ENCODE peak calls at places on chromosomes 11 and 22, in ten cellular contexts. N is CD8-positive, alpha-beta T cell; A is keratinocyte; M is psoas muscle; H is uterus; R is esophagus squamous epithelium; G is IMR-90; E is testis; U is transverse colon; D is hepatocyte. Q is an unnamed sample.

GRCh38 chr11:27008811-27009535 is 15.1 kb downstream of the FIBIN start:
- DNase-seq in N (no peak), A (no peak), M (no peak), H (no peak), R (no peak), G (no peak), E (no peak), U (no peak), D (no peak), Q (no peak)

GRCh38 chr11:69666752-69667536 is 8.2 kb downstream of the LTO1 start:
- DNase-seq in N (no peak), A (no peak), M (peak; percentile 13), H (peak; percentile 11), R (no peak), G (no peak), E (no peak), U (no peak), D (no peak), Q (no peak)

GRCh38 chr22:26169312-26170111 is at the start of gene SEZ6L:
- DNase-seq in N (no peak), A (no peak), M (peak; percentile 57), H (no peak), R (no peak), G (no peak), E (peak; percentile 23), U (no peak), D (peak; percentile 22), Q (peak; percentile 28)

GRCh38 chr11:102560555-102561011 is 30.0 kb upstream of the MMP7 start:
- DNase-seq in N (no peak), A (peak; percentile 7), M (no peak), H (peak; percentile 37), R (no peak), G (peak; percentile 52), E (peak; percentile 50), U (peak; percentile 15), D (no peak), Q (no peak)

GRCh38 chr11:35146711-35147110 is 7.7 kb downstream of the CD44 start:
- DNase-seq in N (no peak), A (no peak), M (no peak), H (no peak), R (no peak), G (peak; percentile 51), E (no peak), U (no peak), D (no peak), Q (no peak)

GRCh38 chr11:1153951-1154487 is 3.7 kb upstream of the MUC5AC start:
- DNase-seq in N (no peak), A (no peak), M (peak; percentile 73), H (peak; percentile 34), R (no peak), G (peak; percentile 97), E (peak; percentile 11), U (peak; percentile 35), D (peak; percentile 79), Q (no peak)

GRCh38 chr11:60842688-60843605 is 1.0 kb downstream of the CCDC86 start:
- DNase-seq in N (no peak), A (no peak), M (peak; percentile 12), H (no peak), R (no peak), G (no peak), E (no peak), U (no peak), D (no peak), Q (no peak)

GRCh38 chr11:11534981-11535380 is 86.8 kb downstream of the GALNT18 start:
- DNase-seq in N (no peak), A (no peak), M (no peak), H (no peak), R (no peak), G (peak; percentile 37), E (no peak), U (no peak), D (no peak), Q (no peak)

GRCh38 chr11:66048525-66049313 is at the start of gene GAL3ST3:
- DNase-seq in N (no peak), A (no peak), M (no peak), H (no peak), R (no peak), G (no peak), E (no peak), U (no peak), D (peak; percentile 49), Q (no peak)

DNA sequence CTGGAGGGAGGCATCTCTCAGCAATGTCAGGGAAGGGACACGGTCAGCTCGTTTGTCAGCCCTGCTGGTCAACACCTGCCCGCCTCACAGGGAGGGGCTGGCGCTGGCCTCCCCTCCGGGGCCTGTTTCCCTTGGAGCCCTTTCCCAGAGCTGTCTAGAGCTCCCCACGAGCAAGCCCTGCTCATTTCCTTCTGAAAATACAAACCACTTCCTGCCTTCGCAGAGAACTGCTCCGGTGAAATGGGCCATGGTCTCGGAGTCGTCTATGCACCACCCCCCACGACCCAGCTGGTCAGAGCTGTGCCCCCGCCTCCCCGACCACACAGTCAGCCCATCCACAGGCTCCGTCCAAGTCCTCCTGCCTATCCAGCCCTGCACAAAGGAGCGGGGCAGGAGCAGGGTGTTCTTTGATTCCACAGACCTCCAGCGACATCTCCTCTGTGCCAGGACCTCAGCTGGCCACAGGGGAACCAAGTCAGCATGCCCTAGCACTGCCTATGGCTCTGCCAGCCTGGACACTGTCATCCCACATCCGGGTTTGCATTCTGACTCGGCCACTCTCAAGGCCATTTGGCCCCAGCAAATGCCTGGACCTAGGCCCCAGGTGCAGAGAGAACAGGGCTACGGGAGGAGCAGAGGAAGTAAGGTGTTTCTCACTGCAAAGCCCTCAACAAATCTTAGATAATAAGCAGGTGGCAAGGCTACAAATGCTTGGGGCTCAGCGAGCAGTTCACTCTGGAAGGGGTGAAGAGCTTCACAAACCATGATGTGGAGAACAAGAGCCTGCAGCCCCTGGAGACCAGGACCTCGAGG is 82.1 kb upstream of the WNT11 start:
- DNase-seq in N (peak; percentile 9), A (no peak), M (no peak), H (no peak), R (no peak), G (no peak), E (no peak), U (no peak), D (no peak), Q (no peak)
- H3K27me3 ChIP-seq in N (no peaks in the 10 kb centered on the region), A (peaks cover 5% of the 10 kb centered on the region), M (no peaks in the 10 kb centered on the region), H (no peaks in the 10 kb centered on the region), R (no peaks in the 10 kb centered on the region), G (peaks cover 62% of the 10 kb centered on the region), E (no peaks in the 10 kb centered on the region), U (no peaks in the 10 kb centered on the region), D (no peaks in the 10 kb centered on the region), Q (no peaks in the 10 kb centered on the region)

DNA sequence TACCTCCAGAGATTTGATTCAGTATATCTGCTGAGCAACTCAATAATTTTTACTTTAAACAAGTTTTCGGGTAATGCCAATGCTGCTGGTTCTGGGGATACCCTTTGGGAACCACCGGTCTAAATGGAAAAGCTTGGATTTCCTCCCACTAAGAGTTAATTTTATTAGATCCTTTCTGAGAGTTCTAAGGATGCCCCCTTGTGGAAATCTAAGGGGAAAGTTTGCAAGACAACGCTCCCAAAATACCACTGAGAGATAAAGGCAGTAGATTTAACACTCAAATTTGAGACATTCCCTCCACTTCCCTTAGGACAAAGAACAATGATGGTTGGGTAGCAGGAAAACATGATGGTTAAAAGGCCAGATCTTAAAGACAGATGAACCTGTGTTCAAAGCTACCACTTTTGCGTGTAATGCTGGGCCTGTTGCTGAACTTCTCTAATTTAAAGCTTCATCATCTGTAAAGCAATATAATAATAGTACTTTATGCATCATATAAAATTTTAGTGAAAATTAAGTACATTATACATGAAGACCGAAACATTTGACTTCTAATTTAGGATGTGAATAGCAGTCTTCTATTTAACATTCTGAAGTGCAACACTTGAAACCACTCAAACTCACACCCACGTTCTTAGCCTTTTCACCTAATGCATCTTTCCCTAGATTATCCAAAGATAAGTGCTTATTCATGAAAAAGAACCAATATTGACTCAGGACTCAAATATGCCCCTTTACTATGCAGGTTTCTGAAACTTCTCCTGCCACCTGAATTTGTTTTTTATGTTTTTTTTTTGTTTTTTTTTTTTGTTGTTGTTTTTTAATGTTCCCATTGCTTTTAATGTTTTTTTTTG is 110.1 kb upstream of the LUZP2 start:
- DNase-seq in N (no peak), A (no peak), M (no peak), H (no peak), R (no peak), G (peak; percentile 68), E (no peak), U (no peak), D (peak; percentile 39), Q (no peak)
- TF ChIP-seq CTCF in N (no peak), A (no peak), M (no peak), H (no peak), R (no peak), G (peak; percentile 71), E (no peak), U (peak; percentile 28), D (peak; percentile 57), Q (no peak)

GRCh38 chr11:119095066-119095880 is 6.4 kb downstream of the DPAGT1 start:
- DNase-seq in N (peak; percentile 98), A (peak; percentile 97), M (peak; percentile 99), H (peak; percentile 100), R (peak; percentile 97), G (peak; percentile 99), E (peak; percentile 100), U (peak; percentile 99), D (peak; percentile 99), Q (peak; percentile 99)
- H3K4me1 ChIP-seq in N (peaks cover 23% of the 10 kb centered on the region), A (peaks cover 24% of the 10 kb centered on the region), M (peaks cover 24% of the 10 kb centered on the region), H (peaks cover 6% of the 10 kb centered on the region), R (peaks cover 24% of the 10 kb centered on the region), G (peaks cover 15% of the 10 kb centered on the region), E (peaks cover 21% of the 10 kb centered on the region), U (peaks cover 18% of the 10 kb centered on the region), D (peaks cover 17% of the 10 kb centered on the region), Q (peaks cover 2% of the 10 kb centered on the region)

GRCh38 chr11:132942611-132943324 is 589.5 kb downstream of the OPCML start:
- DNase-seq in N (no peak), A (no peak), M (no peak), H (no peak), R (no peak), G (no peak), E (peak; percentile 34), U (no peak), D (peak; percentile 18), Q (no peak)

GRCh38 chr11:132941024-132941646 is 591.2 kb downstream of the OPCML start:
- DNase-seq in N (no peak), A (no peak), M (no peak), H (no peak), R (no peak), G (peak; percentile 43), E (peak; percentile 49), U (no peak), D (peak; percentile 65), Q (no peak)

GRCh38 chr11:132943325-132943736 is 589.0 kb downstream of the OPCML start:
- DNase-seq in N (no peak), A (no peak), M (no peak), H (no peak), R (no peak), G (no peak), E (no peak), U (no peak), D (no peak), Q (no peak)

GRCh38 chr11:132943737-132944556 is 588.4 kb downstream of the OPCML start:
- DNase-seq in N (no peak), A (no peak), M (no peak), H (no peak), R (no peak), G (no peak), E (peak; percentile 37), U (no peak), D (peak; percentile 26), Q (no peak)

DNA sequence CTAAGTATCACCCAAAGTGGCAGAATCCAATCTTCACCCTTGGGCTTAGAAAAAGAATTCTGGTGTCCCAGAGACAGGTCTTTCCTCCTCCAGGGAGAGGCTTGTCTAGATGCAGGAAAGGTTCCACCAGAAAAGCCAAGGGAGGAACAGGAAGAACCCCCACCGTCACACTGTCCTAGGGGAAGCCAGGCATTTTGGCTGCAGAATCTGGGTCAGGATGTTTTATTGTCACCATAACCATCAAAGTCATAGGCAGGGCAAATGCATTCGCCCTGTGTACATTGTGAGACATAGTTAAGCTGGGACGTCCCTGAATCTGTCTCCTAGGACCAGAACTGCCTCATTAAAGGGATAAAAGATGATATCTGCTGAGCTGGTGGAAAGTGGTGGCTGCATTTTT is 590.5 kb downstream of the OPCML start:
- DNase-seq in N (no peak), A (no peak), M (no peak), H (no peak), R (no peak), G (no peak), E (no peak), U (no peak), D (no peak), Q (no peak)
- H3K27me3 ChIP-seq in N (peaks cover 7% of the 10 kb centered on the region), A (peaks cover 21% of the 10 kb centered on the region), M (peaks cover 7% of the 10 kb centered on the region), H (no peaks in the 10 kb centered on the region), R (peaks cover 4% of the 10 kb centered on the region), G (peaks cover 26% of the 10 kb centered on the region), E (no peaks in the 10 kb centered on the region), U (peaks cover 36% of the 10 kb centered on the region), D (peaks cover 44% of the 10 kb centered on the region), Q (no peaks in the 10 kb centered on the region)

Q was measured in ovary.